ENCODE peak calls at places on chromosomes 12 and 14, in five cellular contexts. A is cardiac muscle cell, Y is bronchial epithelial cell, S is fibroblast of mammary gland, X is left ventricle myocardium inferior. V is an unnamed sample.

GRCh38 chr12:80412343-80412953 is 31.6 kb upstream of the PTPRQ start:
- DNase-seq in A (peak; percentile 76), Y (peak; percentile 58), S (peak; percentile 76), X (no peak), V (no peak)

GRCh38 chr14:68127166-68127565 is 307.6 kb downstream of the RAD51B start:
- DNase-seq in A (no peak), Y (no peak), S (no peak), X (no peak), V (no peak)

GRCh38 chr12:95787274-95787814 is 3.2 kb downstream of the NTN4 start:
- DNase-seq in A (no peak), Y (no peak), S (no peak), X (no peak), V (no peak)

GRCh38 chr12:108214486-108214885 is 85.4 kb downstream of the WSCD2 start:
- DNase-seq in A (peak; percentile 36), Y (peak; percentile 12), S (peak; percentile 10), X (peak; percentile 24), V (peak; percentile 72)

GRCh38 chr14:50049703-50050102 is 66.7 kb downstream of the VCPKMT start:
- DNase-seq in A (no peak), Y (no peak), S (no peak), X (no peak), V (no peak)

GRCh38 chr12:123187637-123188036 is 36.7 kb upstream of the PITPNM2 start:
- DNase-seq in A (no peak), Y (no peak), S (no peak), X (no peak), V (no peak)

GRCh38 chr14:66082009-66082408 is 404.2 kb upstream of the CCDC196 start:
- DNase-seq in A (peak; percentile 58), Y (no peak), S (peak; percentile 4), X (no peak), V (no peak)

GRCh38 chr14:69138189-69138535 is 14.8 kb downstream of the DCAF5 start:
- DNase-seq in A (peak; percentile 92), Y (peak; percentile 89), S (peak; percentile 79), X (no peak), V (no peak)

GRCh38 chr12:48489012-48489411 is 6.7 kb downstream of the C12orf54 start:
- DNase-seq in A (peak; percentile 1), Y (peak; percentile 99), S (peak; percentile 10), X (no peak), V (no peak)

GRCh38 chr14:68816183-68816942 is 23.5 kb upstream of the ZFP36L1 start:
- DNase-seq in A (peak; percentile 96), Y (peak; percentile 51), S (peak; percentile 86), X (peak; percentile 90), V (peak; percentile 96)

GRCh38 chr12:19496249-19497208 is 57.2 kb downstream of the AEBP2 start:
- DNase-seq in A (no peak), Y (no peak), S (no peak), X (no peak), V (no peak)

GRCh38 chr12:4216542-4216927 is 57.0 kb upstream of the CCND2 start:
- DNase-seq in A (no peak), Y (no peak), S (no peak), X (no peak), V (peak; percentile 3)

GRCh38 chr14:91892918-91893527 is 25.7 kb upstream of the TC2N start:
- DNase-seq in A (peak; percentile 21), Y (no peak), S (no peak), X (no peak), V (no peak)

GRCh38 chr14:99821519-99822165 is 28.4 kb downstream of the EML1 start:
- DNase-seq in A (peak; percentile 58), Y (peak; percentile 18), S (peak; percentile 80), X (no peak), V (no peak)

GRCh38 chr14:90491221-90491867 is 94.5 kb downstream of the CALM1 start:
- DNase-seq in A (peak; percentile 96), Y (no peak), S (peak; percentile 84), X (peak; percentile 74), V (no peak)

GRCh38 chr12:78403681-78404080 is 460.9 kb upstream of the SYT1 start:
- DNase-seq in A (peak; percentile 50), Y (no peak), S (peak; percentile 84), X (no peak), V (no peak)

GRCh38 chr12:20549115-20549719 is 145.9 kb upstream of the SLCO1C1 start:
- DNase-seq in A (peak; percentile 73), Y (peak; percentile 20), S (peak; percentile 56), X (no peak), V (no peak)

GRCh38 chr12:70213707-70214106 is 29.5 kb upstream of the CNOT2 start:
- DNase-seq in A (no peak), Y (no peak), S (no peak), X (no peak), V (no peak)

GRCh38 chr14:66610154-66610563 is 102.2 kb downstream of the GPHN start:
- DNase-seq in A (peak; percentile 9), Y (peak; percentile 18), S (peak; percentile 29), X (no peak), V (no peak)

GRCh38 chr14:99520571-99521081 is 39.4 kb downstream of the CCNK start:
- DNase-seq in A (no peak), Y (no peak), S (no peak), X (no peak), V (no peak)

GRCh38 chr14:30584058-30584630 is 25.2 kb downstream of the G2E3 start:
- DNase-seq in A (no peak), Y (no peak), S (peak; percentile 5), X (no peak), V (no peak)

GRCh38 chr14:57692671-57693070 is 173.2 kb downstream of the SLC35F4 start:
- DNase-seq in A (peak; percentile 83), Y (peak; percentile 79), S (peak; percentile 78), X (no peak), V (no peak)

GRCh38 chr14:104732355-104732804 is 8.4 kb downstream of the ADSS1 start:
- DNase-seq in A (no peak), Y (peak; percentile 76), S (no peak), X (peak; percentile 88), V (no peak)

GRCh38 chr14:29123017-29123416 is 356.4 kb downstream of the FOXG1 start:
- DNase-seq in A (no peak), Y (no peak), S (no peak), X (no peak), V (no peak)

GRCh38 chr12:108017658-108018057 is 111.4 kb upstream of the WSCD2 start:
- DNase-seq in A (no peak), Y (no peak), S (no peak), X (no peak), V (no peak)

GRCh38 chr12:3655331-3655900 is 97.5 kb downstream of the CRACR2A start:
- DNase-seq in A (peak; percentile 25), Y (peak; percentile 19), S (peak; percentile 22), X (no peak), V (no peak)

GRCh38 chr14:64772394-64772950 is 68.2 kb downstream of the PLEKHG3 start:
- DNase-seq in A (no peak), Y (no peak), S (no peak), X (no peak), V (no peak)
- TF ChIP-seq CTCF in A (no peak), Y (no peak), S (no peak), X (no peak), V (no peak)

GRCh38 chr12:93976024-93976423 is 172.4 kb upstream of the PLXNC1 start:
- DNase-seq in A (no peak), Y (no peak), S (no peak), X (no peak), V (no peak)
- TF ChIP-seq CTCF in A (no peak), Y (no peak), S (no peak), X (no peak), V (no peak)

GRCh38 chr12:11553871-11554533 is 95.5 kb upstream of the ETV6 start:
- DNase-seq in A (peak; percentile 75), Y (peak; percentile 65), S (peak; percentile 59), X (no peak), V (no peak)
- TF ChIP-seq CTCF in A (peak; percentile 68), Y (peak; percentile 66), S (peak; percentile 69), X (peak; percentile 63), V (peak; percentile 76)

GRCh38 chr12:51845451-51845850 is 3.1 kb downstream of the FIGNL2 start:
- DNase-seq in A (no peak), Y (no peak), S (no peak), X (no peak), V (no peak)

GRCh38 chr12:51847830-51848727 is at the start of gene FIGNL2:
- DNase-seq in A (peak; percentile 27), Y (no peak), S (no peak), X (peak; percentile 42), V (peak; percentile 52)

GRCh38 chr12:51846209-51846779 is 2.2 kb downstream of the FIGNL2 start:
- DNase-seq in A (no peak), Y (no peak), S (no peak), X (no peak), V (no peak)

GRCh38 chr12:51848843-51849735 is 571 bp upstream of the FIGNL2 start:
- DNase-seq in A (no peak), Y (no peak), S (no peak), X (no peak), V (peak; percentile 48)

DNA sequence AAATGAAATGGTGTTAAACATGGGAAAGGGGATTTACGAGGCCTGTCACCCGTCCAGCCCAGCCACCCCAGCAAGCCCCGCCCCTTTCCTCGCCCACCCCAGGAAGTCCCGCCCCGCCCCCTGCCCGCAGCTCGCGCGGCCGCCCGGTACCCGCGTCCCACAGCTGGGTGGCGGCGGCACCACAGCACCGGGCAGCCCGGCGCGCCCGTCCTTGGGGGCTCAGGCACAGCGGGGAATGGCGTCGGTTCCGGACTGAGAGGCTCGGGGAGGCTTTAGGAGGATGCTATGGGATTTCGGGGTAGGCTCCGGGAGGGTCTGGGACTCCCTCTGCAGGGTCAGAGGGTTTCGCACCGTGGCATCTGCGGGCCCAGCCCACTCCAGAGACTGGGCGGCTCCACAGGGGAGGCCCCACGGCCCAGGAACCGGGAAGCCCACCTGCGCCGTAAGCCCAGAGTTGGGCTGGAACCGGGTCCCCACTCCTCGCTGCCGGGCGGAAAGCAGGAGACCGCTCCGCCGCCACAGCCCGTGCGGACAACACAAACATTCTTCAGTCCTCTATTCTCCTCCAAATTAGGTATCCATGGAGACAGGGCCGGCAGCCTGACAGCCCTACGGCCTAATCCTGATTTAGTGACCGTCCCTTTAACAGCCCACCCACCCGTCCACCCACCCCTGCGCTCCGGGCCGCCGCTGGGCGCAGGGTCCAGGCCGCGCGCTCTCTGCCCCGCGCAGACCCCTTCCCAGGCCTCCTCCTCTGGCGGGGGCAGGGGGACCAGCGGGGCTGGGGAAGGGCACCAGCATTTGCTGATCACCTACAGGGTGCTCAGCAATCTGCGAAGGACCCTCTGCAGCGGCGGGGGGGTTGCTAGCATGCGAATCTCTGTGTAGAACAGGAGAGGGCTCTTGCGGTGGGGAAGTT is 1.3 kb downstream of the FIGNL2 start:
- DNase-seq in A (peak; percentile 20), Y (no peak), S (no peak), X (peak; percentile 65), V (peak; percentile 55)
- TF ChIP-seq CTCF in A (no peak), Y (no peak), S (no peak), X (peak; percentile 13), V (peak; percentile 7)

V was measured in progenitor cell of endocrine pancreas.